ENCODE peak calls at places on chromosome 19, in five cellular contexts. P, T, R, G and E are unnamed samples.

GRCh38 chr19:19805480-19805879 is 16.1 kb downstream of the ZNF506 start:
- DNase-seq in R (no peak), G (no peak), T (no peak), P (no peak), E (no peak)

GRCh38 chr19:54133957-54134590 is 3.5 kb upstream of the CNOT3 start:
- DNase-seq in P (no peak), R (no peak), G (no peak), T (no peak), E (no peak)

GRCh38 chr19:5936308-5936980 is 22.4 kb downstream of the CAPS start:
- DNase-seq in T (no peak), G (no peak), P (no peak), R (no peak), E (no peak)

GRCh38 chr19:55673465-55673864 is 1.6 kb upstream of the EPN1 start:
- DNase-seq in G (no peak), T (no peak), R (no peak), P (no peak), E (no peak)

GRCh38 chr19:29785955-29786589 is 25.7 kb upstream of the CCNE1 start:
- DNase-seq in G (no peak), P (no peak), R (peak; percentile 68), T (peak; percentile 78), E (no peak)

GRCh38 chr19:30001301-30001700 is 59.3 kb downstream of the URI1 start:
- DNase-seq in G (no peak), P (no peak), R (no peak), T (no peak), E (no peak)

GRCh38 chr19:38769635-38770211 is 3.6 kb downstream of the LGALS7 start:
- DNase-seq in R (peak; percentile 85), T (peak; percentile 84), G (peak; percentile 38), P (no peak), E (peak; percentile 24)

GRCh38 chr19:5154129-5154798 is 185.4 kb downstream of the KDM4B start:
- DNase-seq in T (peak; percentile 69), R (peak; percentile 79), G (no peak), P (no peak), E (no peak)

GRCh38 chr19:12983091-12983490 is 12.2 kb upstream of the NFIX start:
- DNase-seq in G (no peak), P (no peak), T (no peak), R (no peak), E (no peak)

GRCh38 chr19:12983561-12984142 is 11.6 kb upstream of the NFIX start:
- DNase-seq in P (peak; percentile 84), T (peak; percentile 80), R (peak; percentile 78), G (peak; percentile 70), E (peak; percentile 58)

GRCh38 chr19:12984683-12985048 is 10.6 kb upstream of the NFIX start:
- DNase-seq in R (peak; percentile 27), P (no peak), G (no peak), T (no peak), E (no peak)

GRCh38 chr19:12985049-12985776 is 10.1 kb upstream of the NFIX start:
- DNase-seq in R (peak; percentile 33), G (peak; percentile 76), P (no peak), T (peak; percentile 24), E (peak; percentile 27)

DNA sequence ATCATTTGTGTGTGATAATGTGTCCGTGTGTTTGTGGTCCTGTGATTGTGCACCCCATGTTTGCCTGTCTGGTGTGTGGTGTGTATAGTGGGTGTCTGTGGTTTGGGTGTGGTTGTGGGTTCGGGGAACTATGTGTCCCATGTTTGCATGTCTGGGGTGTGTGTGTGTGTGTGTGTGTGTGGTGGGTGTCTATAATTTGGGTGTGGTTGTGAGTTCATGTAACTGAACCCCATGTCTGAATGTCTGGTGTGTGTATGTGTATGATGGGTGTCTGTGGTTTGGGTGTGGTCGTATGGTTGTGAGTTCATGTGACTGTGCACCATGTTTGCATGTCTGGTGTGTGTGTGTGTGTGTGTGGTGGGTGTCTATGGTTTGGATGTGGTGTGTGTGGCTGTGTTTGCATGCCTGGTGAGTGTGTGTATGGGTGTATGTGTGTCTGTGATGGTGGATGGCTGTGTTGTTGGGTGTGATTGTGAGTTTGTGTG is 11.1 kb upstream of the NFIX start:
- DNase-seq in G (no peak), P (no peak), T (no peak), R (peak; percentile 20), E (no peak)
- H4K91ac ChIP-seq in G (no peak overlapping the region), P (no peak overlapping the region), T (no peak overlapping the region), R (no peak overlapping the region), E (no peak overlapping the region)

DNA sequence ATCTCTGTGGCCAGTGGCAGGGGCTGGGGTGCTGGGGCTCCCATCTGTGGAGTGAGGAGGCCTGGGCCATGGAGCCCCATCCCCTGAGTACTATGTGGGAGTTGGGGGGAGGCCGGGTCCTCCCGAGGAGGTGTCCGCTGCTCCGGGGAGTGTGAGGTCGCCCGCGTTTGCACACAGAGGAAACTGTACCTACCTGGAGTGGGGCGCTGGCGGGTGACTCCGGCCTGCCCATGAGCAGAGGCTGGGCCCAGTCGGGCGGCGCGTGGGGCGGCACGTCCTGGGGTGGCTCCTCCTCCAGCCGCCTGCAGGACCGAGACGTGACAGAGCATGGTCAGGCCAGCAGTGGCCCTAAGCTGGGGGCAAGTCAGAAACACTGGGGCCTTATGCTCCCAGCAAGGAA is 33.8 kb upstream of the MATK start:
- DNase-seq in G (no peak), R (no peak), P (no peak), T (no peak), E (no peak)
- H3K23ac ChIP-seq in G (no peak overlapping the region), R (no peak overlapping the region), P (no peak overlapping the region), T (no peak overlapping the region), E (no peak overlapping the region)

GRCh38 chr19:45469835-45470146 is 2.0 kb downstream of the FOSB start:
- DNase-seq in T (peak; percentile 57), R (no peak), G (no peak), P (no peak), E (no peak)

GRCh38 chr19:45471116-45471865 is 3.5 kb downstream of the FOSB start:
- DNase-seq in R (no peak), P (no peak), T (peak; percentile 59), G (no peak), E (peak; percentile 80)

GRCh38 chr19:45471866-45472556 is 4.2 kb downstream of the FOSB start:
- DNase-seq in G (no peak), P (no peak), T (peak; percentile 77), R (no peak), E (peak; percentile 88)

GRCh38 chr19:45469132-45469834 is 1.5 kb downstream of the FOSB start:
- DNase-seq in G (peak; percentile 92), T (peak; percentile 68), P (peak; percentile 95), R (peak; percentile 95), E (peak; percentile 75)

DNA sequence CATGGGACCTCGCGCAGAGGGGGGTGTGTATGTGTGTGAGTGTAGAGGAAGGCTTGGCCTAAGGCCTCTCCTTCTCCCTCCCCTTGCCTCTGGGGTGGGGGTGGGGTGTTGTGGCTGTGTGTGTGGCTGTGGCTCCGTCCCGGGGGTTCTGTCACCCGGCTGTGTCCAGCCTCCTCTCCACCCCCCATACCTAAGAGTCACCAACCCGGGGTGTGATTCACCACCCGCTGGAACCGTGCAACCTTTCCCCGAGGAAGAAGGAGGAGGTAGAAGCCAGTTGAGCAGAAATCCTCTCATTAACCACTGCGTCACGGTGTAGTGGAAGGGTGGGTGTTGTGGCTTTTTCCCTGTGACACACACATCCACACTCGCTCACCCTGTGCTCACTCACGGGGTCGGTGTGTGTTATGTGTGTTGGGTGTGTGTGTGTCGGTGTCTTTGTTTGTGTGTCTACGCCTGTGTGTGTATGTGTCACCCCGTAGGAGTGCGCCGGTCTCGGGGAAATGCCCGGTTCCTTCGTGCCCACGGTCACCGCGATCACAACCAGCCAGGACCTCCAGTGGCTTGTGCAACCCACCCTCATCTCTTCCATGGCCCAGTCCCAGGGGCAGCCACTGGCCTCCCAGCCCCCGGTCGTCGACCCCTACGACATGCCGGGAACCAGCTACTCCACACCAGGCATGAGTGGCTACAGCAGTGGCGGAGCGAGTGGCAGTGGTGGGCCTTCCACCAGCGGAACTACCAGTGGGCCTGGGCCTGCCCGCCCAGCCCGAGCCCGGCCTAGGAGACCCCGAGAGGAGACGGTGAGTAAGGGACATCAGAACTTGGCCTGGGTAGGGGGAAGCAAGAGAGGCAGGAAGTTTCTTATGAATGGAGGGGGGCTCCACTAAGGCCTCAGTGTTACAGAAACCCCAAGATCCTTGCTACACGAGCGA is 2.6 kb downstream of the FOSB start:
- DNase-seq in R (no peak), G (peak; percentile 67), T (peak; percentile 65), P (no peak), E (peak; percentile 83)
- H3K27ac ChIP-seq in R (no peak overlapping the region), G (no peak overlapping the region), T (no peak overlapping the region), P (no peak overlapping the region), E (no peak overlapping the region)

GRCh38 chr19:2129022-2129421 is 22.3 kb downstream of the AP3D1 start:
- DNase-seq in G (no peak), R (no peak), P (no peak), T (no peak), E (no peak)
- H4K91ac ChIP-seq in G (no peak overlapping the region), R (no peak overlapping the region), P (no peak overlapping the region), T (no peak overlapping the region), E (no peak overlapping the region)